ENCODE peak calls at places on chromosomes 13 and 19, in six cellular contexts. R is K562, M is GM23338, F is transverse colon, C is HCT116, H is spleen. Q is an unnamed sample.

GRCh38 chr13:22883961-22884360 is 296.8 kb upstream of the SGCG start:
- DNase-seq in R (no peak), M (no peak), F (no peak), C (no peak), H (no peak), Q (no peak)

GRCh38 chr19:40933025-40933424 is 51.0 kb upstream of the CYP2A7 start:
- DNase-seq in R (peak; percentile 19), M (peak; percentile 77), F (no peak), C (no peak), H (no peak), Q (no peak)

GRCh38 chr19:17560205-17560595 is 4.8 kb downstream of the COLGALT1 start:
- DNase-seq in R (no peak), M (no peak), F (no peak), C (no peak), H (no peak), Q (no peak)

GRCh38 chr13:23578411-23579071 is 8.3 kb downstream of the TNFRSF19 start:
- DNase-seq in R (peak; percentile 48), M (peak; percentile 74), F (peak; percentile 75), C (no peak), H (peak; percentile 96), Q (peak; percentile 71)

GRCh38 chr13:76953921-76954320 is 5.6 kb downstream of the ACOD1 start:
- DNase-seq in R (no peak), M (no peak), F (no peak), C (no peak), H (no peak), Q (no peak)

GRCh38 chr19:24178207-24178606 is 91.2 kb downstream of the ZNF254 start:
- DNase-seq in R (no peak), M (no peak), F (no peak), C (no peak), H (no peak), Q (no peak)

GRCh38 chr13:70905035-70905434 is 796.8 kb upstream of the KLHL1 start:
- DNase-seq in R (no peak), M (no peak), F (no peak), C (no peak), H (no peak), Q (no peak)

GRCh38 chr13:113027566-113027965 is 58.6 kb downstream of the MCF2L start:
- DNase-seq in R (no peak), M (no peak), F (no peak), C (no peak), H (no peak), Q (no peak)

GRCh38 chr13:76516013-76516412 is 370.2 kb downstream of the KCTD12 start:
- DNase-seq in R (no peak), M (no peak), F (no peak), C (no peak), H (no peak), Q (no peak)

GRCh38 chr13:92842145-92842544 is 384.5 kb upstream of the GPC6 start:
- DNase-seq in R (no peak), M (no peak), F (no peak), C (no peak), H (no peak), Q (no peak)

GRCh38 chr19:35170359-35171061 is 16.0 kb downstream of the FXYD5 start:
- DNase-seq in R (no peak), M (no peak), F (no peak), C (no peak), H (no peak), Q (no peak)

GRCh38 chr19:6803036-6803404 is 30.5 kb downstream of the VAV1 start:
- DNase-seq in R (no peak), M (peak; percentile 3), F (no peak), C (no peak), H (peak; percentile 76), Q (no peak)
- TF ChIP-seq CTCF in R (no peak), M (no peak), F (no peak), C (no peak), H (no peak), Q (no peak)

GRCh38 chr13:101092985-101093384 is 323.3 kb downstream of the NALCN start:
- DNase-seq in R (no peak), M (no peak), F (no peak), C (no peak), H (no peak), Q (no peak)

GRCh38 chr13:101098873-101099272 is 317.4 kb downstream of the NALCN start:
- DNase-seq in R (no peak), M (no peak), F (no peak), C (no peak), H (no peak), Q (no peak)
- TF ChIP-seq POLR2AphosphoS5 in R (no peak), M (no peak), F (no peak), C (no peak), H (no peak), Q (no peak)

GRCh38 chr19:13396256-13397080 is 109.8 kb downstream of the CACNA1A start:
- DNase-seq in R (peak; percentile 67), M (peak; percentile 97), F (peak; percentile 15), C (peak; percentile 72), H (no peak), Q (no peak)
- TF ChIP-seq CTCF in R (peak; percentile 12), M (peak; percentile 18), F (no peak), C (no peak), H (no peak), Q (no peak)

GRCh38 chr19:47716270-47716937 is 3.2 kb downstream of the EHD2 start:
- DNase-seq in R (no peak), M (no peak), F (no peak), C (no peak), H (no peak), Q (no peak)

GRCh38 chr19:47714339-47714738 is 1.1 kb downstream of the EHD2 start:
- DNase-seq in R (no peak), M (no peak), F (no peak), C (no peak), H (no peak), Q (no peak)

GRCh38 chr19:47719047-47719885 is 6.0 kb downstream of the EHD2 start:
- DNase-seq in R (no peak), M (no peak), F (peak; percentile 80), C (no peak), H (peak; percentile 81), Q (peak; percentile 76)

GRCh38 chr19:47711652-47712239 is 1.5 kb upstream of the EHD2 start:
- DNase-seq in R (no peak), M (no peak), F (no peak), C (no peak), H (no peak), Q (no peak)

GRCh38 chr19:47713046-47714021 is at the start of gene EHD2:
- DNase-seq in R (peak; percentile 90), M (peak; percentile 78), F (peak; percentile 50), C (no peak), H (peak; percentile 85), Q (peak; percentile 42)
- TF ChIP-seq POLR2AphosphoS5 in R (no peak), M (peak; percentile 56), F (peak; percentile 88), C (peak; percentile 93), H (peak; percentile 77), Q (peak; percentile 75)

DNA sequence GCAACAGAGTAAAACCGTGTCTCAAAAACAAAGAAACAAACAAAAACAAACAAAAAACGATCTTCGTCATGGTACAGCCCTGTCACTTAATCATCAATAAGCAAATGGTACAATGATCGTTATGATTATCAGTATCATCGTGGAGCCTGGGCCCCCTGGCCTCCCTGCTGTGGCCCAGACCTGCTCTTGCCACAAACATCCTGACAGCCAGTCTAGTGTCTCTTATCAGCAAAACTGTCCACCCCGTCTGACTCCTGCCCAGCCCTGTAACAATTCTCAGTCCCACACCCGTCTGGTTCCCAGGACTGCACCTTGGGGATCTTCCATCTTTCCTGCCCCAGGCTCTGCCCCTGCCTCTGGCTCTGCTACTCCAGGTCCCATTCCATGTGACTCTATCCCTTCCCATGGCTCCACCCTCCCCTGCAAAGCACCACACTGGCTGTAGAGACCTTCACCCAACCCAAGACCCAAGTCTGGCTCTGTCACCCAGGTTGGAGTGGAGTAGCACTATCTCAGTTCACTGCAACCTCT is 5.7 kb downstream of the ZNF653 start:
- DNase-seq in R (peak; percentile 63), M (no peak), F (no peak), C (no peak), H (no peak), Q (no peak)
- TF ChIP-seq CTCF in R (no peak), M (no peak), F (no peak), C (no peak), H (no peak), Q (no peak)

DNA sequence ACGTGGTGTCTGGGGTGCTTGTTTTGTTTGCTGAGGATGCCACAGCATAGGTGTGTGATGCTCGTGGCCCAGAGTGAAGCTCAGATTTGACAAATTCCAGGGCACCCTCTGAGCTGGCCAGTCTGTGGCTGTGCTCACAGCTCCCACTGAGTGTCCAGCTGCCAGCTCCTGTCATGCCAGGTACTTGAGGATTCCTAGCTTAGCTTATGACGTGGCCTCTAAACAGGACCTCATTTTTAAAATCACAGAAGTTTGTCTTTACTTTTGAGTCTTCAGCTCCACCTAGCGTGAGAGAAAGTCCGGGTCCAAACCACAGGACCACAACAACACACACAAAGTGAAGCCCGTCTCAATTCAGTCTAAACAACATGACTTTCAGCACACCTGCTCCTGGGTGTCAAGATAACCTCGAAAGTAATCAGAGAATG is 117.3 kb downstream of the RAB20 start:
- DNase-seq in R (no peak), M (no peak), F (no peak), C (peak; percentile 8), H (no peak), Q (no peak)
- TF ChIP-seq POLR2AphosphoS5 in R (no peak), M (no peak), F (no peak), C (no peak), H (no peak), Q (no peak)

GRCh38 chr19:13153627-13154240 is 3.5 kb downstream of the IER2 start:
- DNase-seq in R (peak; percentile 35), M (peak; percentile 61), F (peak; percentile 47), C (no peak), H (peak; percentile 92), Q (no peak)
- TF ChIP-seq CTCF in R (no peak), M (no peak), F (peak; percentile 3), C (no peak), H (no peak), Q (no peak)

DNA sequence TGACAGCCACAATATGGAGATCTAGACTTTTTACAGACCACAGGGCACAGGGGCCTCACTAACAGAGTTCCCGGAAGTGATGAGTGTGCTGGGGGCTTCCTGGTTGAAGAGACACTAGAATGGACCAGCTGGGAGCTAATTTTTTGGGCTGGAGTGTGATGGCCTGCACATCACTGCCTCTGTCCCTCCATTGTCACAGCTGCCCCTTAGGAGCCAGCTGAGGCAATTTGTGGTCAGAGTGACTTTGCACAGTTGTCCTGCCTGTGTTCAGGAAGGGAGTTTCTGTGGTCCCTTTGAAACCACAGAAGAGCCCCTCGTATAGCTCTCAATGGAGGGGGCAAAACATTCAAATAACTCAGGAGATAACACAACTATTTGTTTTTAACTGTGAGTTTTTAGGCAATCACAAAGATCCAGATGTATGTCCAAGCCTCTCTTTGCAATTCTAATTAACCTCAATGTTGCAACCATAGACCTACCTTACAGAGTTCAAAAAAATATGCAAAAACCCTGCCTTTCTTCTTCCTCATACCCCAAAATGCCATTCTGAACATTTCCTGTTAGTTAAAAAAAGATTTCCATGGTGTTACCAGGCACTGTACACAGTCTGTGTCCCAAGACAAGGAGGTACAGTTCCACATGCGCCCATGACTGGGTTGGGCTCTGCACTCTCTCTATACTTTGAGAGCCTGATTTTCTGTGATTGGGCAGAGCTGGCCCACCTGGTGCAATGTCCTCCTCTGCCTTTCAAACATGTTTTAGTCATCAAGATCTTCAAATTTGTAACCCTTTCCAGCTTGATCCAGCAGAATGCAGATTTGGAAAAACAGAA is 2.4 kb downstream of the ALOX5AP start:
- DNase-seq in R (no peak), M (no peak), F (no peak), C (no peak), H (peak; percentile 82), Q (no peak)
- TF ChIP-seq POLR2AphosphoS5 in R (no peak), M (no peak), F (no peak), C (no peak), H (peak; percentile 65), Q (no peak)

Q was measured in prostate gland.